ENCODE peak calls at places on chromosomes 5 and 9, in six cellular contexts. N is A549; E is adrenal gland; L is GM06990; P is WTC11; Z is CD4-positive, alpha-beta T cell. D is an unnamed sample.

GRCh38 chr5:111259636-111260035 is 35.5 kb downstream of the CAMK4 start:
- DNase-seq in N (no peak), E (no peak), L (no peak), P (no peak), Z (no peak), D (no peak)

GRCh38 chr5:34583167-34583566 is 73.0 kb upstream of the RAI14 start:
- DNase-seq in N (no peak), E (no peak), L (no peak), P (no peak), Z (no peak), D (no peak)

GRCh38 chr5:64827703-64828102 is 59.0 kb downstream of the CWC27 start:
- DNase-seq in N (no peak), E (no peak), L (no peak), P (no peak), Z (no peak), D (no peak)

GRCh38 chr9:109317311-109317978 is 3.4 kb downstream of the EPB41L4B start:
- DNase-seq in N (no peak), E (no peak), L (no peak), P (no peak), Z (no peak), D (no peak)

GRCh38 chr5:14901462-14902051 is 30.0 kb upstream of the ANKH start:
- DNase-seq in N (no peak), E (peak), L (no peak), P (no peak), Z (no peak), D (no peak)

GRCh38 chr9:89661956-89662717 is 57.3 kb downstream of the GADD45G start:
- DNase-seq in N (peak), E (peak), L (no peak), P (peak), Z (no peak), D (peak)

GRCh38 chr5:123471385-123471784 is 40.6 kb upstream of the CSNK1G3 start:
- DNase-seq in N (no peak), E (no peak), L (no peak), P (no peak), Z (no peak), D (no peak)

GRCh38 chr5:122163151-122164069 is 34.1 kb downstream of the ZNF474 start:
- DNase-seq in N (peak), E (no peak), L (no peak), P (no peak), Z (no peak), D (no peak)

GRCh38 chr5:167769846-167770420 is 521.5 kb upstream of the WWC1 start:
- DNase-seq in N (no peak), E (no peak), L (no peak), P (no peak), Z (no peak), D (no peak)

GRCh38 chr9:81032831-81033230 is 656.5 kb downstream of the TLE1 start:
- DNase-seq in N (no peak), E (no peak), L (no peak), P (no peak), Z (no peak), D (no peak)

GRCh38 chr9:131666779-131667178 is 73.1 kb downstream of the RAPGEF1 start:
- DNase-seq in N (no peak), E (no peak), L (no peak), P (no peak), Z (no peak), D (no peak)

GRCh38 chr5:180068519-180069090 is 3.0 kb downstream of the RNF130 start:
- DNase-seq in N (no peak), E (no peak), L (no peak), P (no peak), Z (no peak), D (no peak)

GRCh38 chr5:126044111-126044668 is 379.0 kb upstream of the GRAMD2B start:
- DNase-seq in N (no peak), E (no peak), L (no peak), P (no peak), Z (no peak), D (no peak)

GRCh38 chr9:80678906-80679305 is 1010.4 kb downstream of the TLE1 start:
- DNase-seq in N (no peak), E (no peak), L (no peak), P (no peak), Z (no peak), D (no peak)

GRCh38 chr5:54148062-54148461 is 162.3 kb downstream of the ARL15 start:
- DNase-seq in N (no peak), E (no peak), L (no peak), P (no peak), Z (no peak), D (no peak)

GRCh38 chr5:14741721-14742426 is 77.4 kb downstream of the OTULIN start:
- DNase-seq in N (no peak), E (no peak), L (no peak), P (no peak), Z (no peak), D (no peak)

GRCh38 chr9:117747571-117747970 is 43.4 kb downstream of the TLR4 start:
- DNase-seq in N (no peak), E (no peak), L (no peak), P (no peak), Z (no peak), D (no peak)

GRCh38 chr5:8316608-8317007 is 447.7 kb downstream of the MTRR start:
- DNase-seq in N (no peak), E (no peak), L (no peak), P (no peak), Z (no peak), D (no peak)

GRCh38 chr9:120933310-120934044 is 6.9 kb upstream of the TRAF1 start:
- DNase-seq in N (no peak), E (no peak), L (no peak), P (no peak), Z (no peak), D (no peak)

GRCh38 chr9:124110307-124110915 is 98.8 kb downstream of the LHX2 start:
- DNase-seq in N (peak), E (peak), L (no peak), P (peak), Z (no peak), D (no peak)

GRCh38 chr9:14687042-14687719 is 6.1 kb downstream of the ZDHHC21 start:
- DNase-seq in N (no peak), E (no peak), L (no peak), P (no peak), Z (no peak), D (no peak)

GRCh38 chr9:132136151-132136892 is 25.5 kb upstream of the NTNG2 start:
- DNase-seq in N (no peak), E (no peak), L (no peak), P (no peak), Z (no peak), D (no peak)

GRCh38 chr5:53418844-53419243 is 61.6 kb upstream of the FST start:
- DNase-seq in N (peak), E (no peak), L (no peak), P (no peak), Z (no peak), D (no peak)

GRCh38 chr5:64486163-64486562 is 19.7 kb upstream of the RGS7BP start:
- DNase-seq in N (no peak), E (no peak), L (no peak), P (no peak), Z (no peak), D (no peak)

GRCh38 chr9:134068742-134069535 is 1.1 kb upstream of the BRD3 start:
- DNase-seq in N (no peak), E (no peak), L (no peak), P (no peak), Z (no peak), D (no peak)

GRCh38 chr9:134932656-134933055 is 14.9 kb upstream of the FCN1 start:
- DNase-seq in N (no peak), E (no peak), L (no peak), P (no peak), Z (no peak), D (peak)

GRCh38 chr5:61919920-61920319 is 386.1 kb upstream of the KIF2A start:
- DNase-seq in N (peak), E (no peak), L (no peak), P (no peak), Z (no peak), D (no peak)

DNA sequence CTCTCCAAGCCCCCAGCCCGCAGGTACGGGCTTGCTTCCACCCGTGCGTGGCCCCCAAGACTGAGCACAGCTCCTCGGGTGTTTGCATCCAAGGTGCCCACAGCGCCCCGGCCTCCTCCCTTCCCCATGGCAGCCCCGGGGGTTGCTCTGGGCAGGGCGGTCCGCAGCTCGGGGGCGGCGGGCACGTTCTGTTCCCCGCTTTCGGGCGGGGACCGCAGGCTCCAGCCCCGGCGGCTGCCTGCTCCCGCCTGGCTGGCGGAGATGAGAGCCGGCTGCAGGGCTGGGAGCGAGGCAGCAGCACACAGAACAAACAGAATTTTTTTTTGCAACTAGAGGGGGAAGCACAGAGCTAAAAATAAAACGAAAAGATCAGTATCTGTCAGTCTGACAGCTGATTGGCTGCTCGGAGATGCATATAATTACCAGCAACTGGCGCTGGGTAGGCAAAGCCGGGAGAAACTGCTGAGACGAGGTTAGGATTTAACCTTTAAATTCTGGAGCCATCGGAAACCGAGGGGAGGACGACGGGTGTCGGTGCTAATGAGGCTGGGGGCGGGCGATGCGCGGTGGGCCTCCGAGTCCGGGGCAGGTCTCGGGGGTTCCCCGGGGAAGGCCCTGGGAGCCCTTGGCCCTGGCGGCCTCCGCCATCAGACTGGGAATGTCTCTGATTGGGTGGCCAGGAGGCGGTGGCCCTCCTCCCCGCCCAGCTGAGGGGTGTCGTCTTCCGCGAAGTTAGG is 142.7 kb upstream of the IER5L start:
- DNase-seq in N (no peak), E (peak), L (peak), P (peak), Z (peak), D (peak)
- TF ChIP-seq CTCF in N (no peak), E (peak), L (no peak), P (no peak), Z (peak), D (peak)

DNA sequence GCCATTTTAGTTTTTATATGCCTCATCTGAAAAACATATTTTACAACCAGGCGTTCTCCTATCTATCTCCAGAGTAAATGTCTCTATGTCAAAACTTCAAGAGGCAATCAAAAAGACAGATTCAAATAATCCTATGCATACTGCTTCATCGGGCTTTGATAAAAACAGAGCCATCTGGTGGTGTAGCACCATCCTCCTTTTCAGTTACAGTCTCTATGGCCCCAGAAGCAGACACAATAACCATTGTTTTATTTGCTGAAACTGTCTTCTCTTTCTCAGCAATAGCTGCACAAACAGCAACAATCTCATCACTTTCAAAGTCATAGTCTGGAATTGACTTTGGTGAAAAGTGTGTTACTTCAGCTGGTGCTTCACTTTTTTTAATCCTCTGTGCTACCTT is 36.3 kb downstream of the PTGER4 start:
- DNase-seq in N (peak), E (no peak), L (no peak), P (no peak), Z (no peak), D (no peak)
- TF ChIP-seq CTCF in N (peak), E (no peak), L (peak), P (no peak), Z (no peak), D (no peak)

GRCh38 chr5:92885950-92886349 is 695.1 kb downstream of the NR2F1-AS1 start:
- DNase-seq in N (peak), E (no peak), L (no peak), P (peak), Z (no peak), D (no peak)
- TF ChIP-seq CTCF in N (peak), E (no peak), L (peak), P (peak), Z (no peak), D (no peak)

DNA sequence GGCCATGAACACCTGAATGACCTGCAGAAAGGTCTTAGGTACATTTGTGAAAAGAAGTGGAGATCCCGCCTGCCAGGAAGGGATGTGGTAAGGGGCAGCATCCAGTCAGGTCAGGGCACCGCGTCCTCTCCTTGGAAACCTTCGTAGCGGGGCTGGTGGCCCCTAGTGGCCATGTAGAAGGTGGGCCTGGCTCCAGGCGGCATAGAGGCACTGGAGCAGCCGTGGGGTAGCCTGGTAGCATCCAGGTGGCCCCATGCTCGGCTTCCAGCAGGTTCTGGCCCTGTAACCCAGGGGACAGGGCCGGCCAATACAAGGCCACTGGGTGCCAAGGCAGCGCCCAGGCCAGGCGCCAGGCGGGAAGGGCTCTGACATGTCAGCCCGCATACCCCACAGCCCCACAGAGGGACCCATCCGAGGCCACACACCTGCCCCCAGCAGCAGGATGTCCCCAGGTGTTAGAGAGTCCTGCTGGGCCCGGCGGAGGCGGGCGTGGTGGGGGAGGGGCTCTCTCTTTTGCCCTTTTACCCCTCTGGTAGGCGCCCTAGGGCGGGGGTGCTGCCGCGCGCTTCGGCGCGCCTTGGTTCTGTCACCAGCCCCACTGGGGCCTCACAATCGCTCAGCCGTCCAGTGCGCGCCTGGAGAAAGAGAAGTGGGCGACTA is 58.3 kb upstream of the SPATA31E1 start:
- DNase-seq in N (no peak), E (no peak), L (no peak), P (peak), Z (no peak), D (no peak)
- TF ChIP-seq CTCF in N (no peak), E (no peak), L (no peak), P (no peak), Z (no peak), D (no peak)